ENCODE peak calls at places on chromosomes 11 and 22, in five cellular contexts. Q is neuronal stem cell, K is H1, Z is H9, O is trophoblast cell. U is an unnamed sample.

GRCh38 chr11:82960000-82960778 is 58.7 kb downstream of the DDIAS start:
- DNase-seq in O (no peak), Z (no peak), Q (no peak), K (no peak), U (no peak)

GRCh38 chr22:40462195-40462988 is 92.0 kb downstream of the SGSM3 start:
- DNase-seq in Z (no peak), Q (no peak), O (no peak), K (no peak), U (no peak)

GRCh38 chr11:116224154-116224888 is 548.5 kb downstream of the BUD13 start:
- DNase-seq in K (peak; percentile 81), Q (peak; percentile 51), O (peak; percentile 58), Z (peak; percentile 57), U (peak; percentile 33)

GRCh38 chr11:70075836-70076235 is 2.3 kb upstream of the ANO1 start:
- DNase-seq in K (no peak), Z (peak; percentile 21), O (no peak), Q (no peak), U (no peak)

GRCh38 chr22:40342521-40342920 is 3.8 kb upstream of the ADSL start:
- DNase-seq in O (no peak), Q (no peak), K (no peak), Z (no peak), U (no peak)

GRCh38 chr11:46122955-46123354 is 1.7 kb upstream of the PHF21A start:
- DNase-seq in Z (no peak), K (no peak), Q (no peak), O (no peak), U (peak; percentile 64)

GRCh38 chr11:128497057-128497957 is 90.1 kb downstream of the ETS1 start:
- DNase-seq in Q (no peak), K (no peak), O (no peak), Z (peak; percentile 29), U (peak; percentile 98)

GRCh38 chr11:113593698-113594308 is 112.3 kb downstream of the TMPRSS5 start:
- DNase-seq in Q (no peak), Z (no peak), O (peak; percentile 2), K (no peak), U (no peak)

GRCh38 chr22:25673721-25674120 is 68.3 kb upstream of the MYO18B start:
- DNase-seq in Z (no peak), Q (no peak), O (no peak), K (no peak), U (no peak)

GRCh38 chr11:110735431-110736157 is 23.4 kb upstream of the ARHGAP20 start:
- DNase-seq in K (no peak), Q (no peak), O (no peak), Z (no peak), U (no peak)

GRCh38 chr22:45053094-45053493 is 43.3 kb upstream of the PHF21B start:
- DNase-seq in Q (no peak), O (no peak), K (no peak), Z (no peak), U (no peak)

GRCh38 chr22:45053571-45053970 is 43.8 kb upstream of the PHF21B start:
- DNase-seq in Q (no peak), Z (no peak), K (no peak), O (no peak), U (no peak)

GRCh38 chr22:45051419-45051818 is 41.6 kb upstream of the PHF21B start:
- DNase-seq in Q (no peak), O (no peak), K (no peak), Z (no peak), U (no peak)

GRCh38 chr22:45055936-45056335 is 46.1 kb upstream of the PHF21B start:
- DNase-seq in O (no peak), K (no peak), Q (no peak), Z (no peak), U (no peak)

DNA sequence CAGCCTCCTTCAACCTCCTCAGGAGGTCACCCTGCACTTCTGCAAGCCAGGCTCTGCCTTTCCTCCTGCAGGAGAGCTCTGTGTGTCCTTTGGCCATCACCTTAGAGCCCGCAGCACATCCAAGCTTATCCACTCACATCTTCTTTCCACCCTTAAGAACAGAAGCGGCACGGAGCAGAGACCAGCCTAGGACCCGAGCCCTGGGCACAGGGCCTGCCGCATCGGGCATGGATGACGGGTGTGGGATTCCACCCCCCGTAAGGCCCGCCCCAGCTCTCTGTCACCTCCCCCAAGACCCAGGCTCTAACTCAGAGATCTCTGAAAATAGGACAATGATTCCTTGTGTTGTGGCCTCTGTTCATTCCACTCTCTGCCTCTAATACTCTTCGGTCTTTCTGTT is 42.1 kb upstream of the PHF21B start:
- DNase-seq in Q (no peak), Z (no peak), O (no peak), K (no peak), U (no peak)
- H2BK120ac ChIP-seq in Q (no peak overlapping the region), Z (no peak overlapping the region), O (no peak overlapping the region), K (peak overlapping the region; percentile 0), U (no peak overlapping the region)

GRCh38 chr11:62543680-62544444 is 2.7 kb downstream of the AHNAK start:
- DNase-seq in Z (no peak), K (no peak), Q (no peak), O (peak; percentile 25), U (peak; percentile 23)

GRCh38 chr11:62544521-62545436 is 1.8 kb downstream of the AHNAK start:
- DNase-seq in Q (no peak), O (peak; percentile 28), Z (no peak), K (no peak), U (peak; percentile 40)

GRCh38 chr11:62540804-62541671 is 5.6 kb downstream of the AHNAK start:
- DNase-seq in Z (no peak), O (peak; percentile 26), Q (no peak), K (no peak), U (peak; percentile 30)

GRCh38 chr11:62542750-62543567 is 3.6 kb downstream of the AHNAK start:
- DNase-seq in O (peak; percentile 84), Q (peak; percentile 76), Z (peak; percentile 86), K (peak; percentile 96), U (peak; percentile 77)

GRCh38 chr11:62542111-62542745 is 4.4 kb downstream of the AHNAK start:
- DNase-seq in Q (no peak), K (peak; percentile 43), Z (no peak), O (no peak), U (no peak)
- H2BK12ac ChIP-seq in Q (peak overlapping the region; percentile 43), K (peak overlapping the region; percentile 43), Z (no peak overlapping the region), O (peak overlapping the region; percentile 10), U (peak overlapping the region; percentile 35)

GRCh38 chr11:803467-803742 is 1.6 kb downstream of the PIDD1 start:
- DNase-seq in Q (no peak), O (no peak), K (no peak), Z (no peak), U (no peak)
- H3K9ac ChIP-seq in Q (peak overlapping the region; percentile 88), O (no peak overlapping the region), K (no peak overlapping the region), Z (no peak overlapping the region), U (peak overlapping the region; percentile 88)

GRCh38 chr11:39768214-39768613 is 1691.2 kb downstream of the LRRC4C start:
- DNase-seq in O (no peak), Z (no peak), Q (no peak), K (no peak), U (no peak)
- H2BK120ac ChIP-seq in O (no peak overlapping the region), Z (no peak overlapping the region), Q (no peak overlapping the region), K (no peak overlapping the region), U (no peak overlapping the region)